ENCODE peak calls at places on chromosomes 13 and 19, in five cellular contexts. J is IMR-90, B is thyroid gland, Y is stomach, L is vagina. T is an unnamed sample. For H3K36me3, the result is how much of the 10 kb centered on the place peaks cover.

GRCh38 chr13:110338441-110339101 is 31.5 kb downstream of the COL4A2 start:
- DNase-seq in J (peak), Y (no peak), L (no peak), B (no peak), T (no peak)

GRCh38 chr13:34750078-34750703 is 191.9 kb upstream of the NBEA start:
- DNase-seq in B (peak), Y (no peak), J (no peak), L (no peak), T (no peak)

GRCh38 chr19:45455707-45456499 is 11.9 kb upstream of the FOSB start:
- DNase-seq in J (peak), Y (peak), B (peak), L (peak), T (peak)

GRCh38 chr19:57648336-57649003 is 15.5 kb downstream of the ZNF211 start:
- DNase-seq in Y (no peak), J (no peak), L (no peak), B (peak), T (no peak)

GRCh38 chr13:77330009-77330471 is 3.1 kb upstream of the MYCBP2 start:
- DNase-seq in B (no peak), J (no peak), L (no peak), Y (no peak), T (no peak)

GRCh38 chr13:112447761-112448603 is 71.8 kb downstream of the SPACA7 start:
- DNase-seq in Y (peak), J (no peak), L (peak), B (no peak), T (peak)

GRCh38 chr19:44796701-44797115 is 12.2 kb upstream of the BCAM start:
- DNase-seq in L (no peak), J (peak), B (no peak), Y (peak), T (no peak)

GRCh38 chr13:83532809-83533208 is 349.5 kb downstream of the SLITRK1 start:
- DNase-seq in J (no peak), B (no peak), Y (no peak), L (no peak), T (no peak)

GRCh38 chr19:33393286-33394005 is 19.9 kb downstream of the CEBPG start:
- DNase-seq in L (no peak), B (peak), J (no peak), Y (no peak), T (no peak)

GRCh38 chr19:41350735-41351338 is 2.9 kb downstream of the TGFB1 start:
- DNase-seq in J (peak), L (no peak), Y (no peak), B (no peak), T (no peak)

GRCh38 chr19:43809762-43810696 is 7.8 kb upstream of the LYPD5 start:
- DNase-seq in J (peak), Y (no peak), B (no peak), L (no peak), T (no peak)

GRCh38 chr13:51764184-51765141 is 39.5 kb downstream of the DHRS12 start:
- DNase-seq in B (peak), J (peak), Y (peak), L (peak), T (no peak)

GRCh38 chr13:47112205-47112896 is 215.5 kb upstream of the HTR2A start:
- DNase-seq in B (no peak), Y (no peak), L (no peak), J (no peak), T (no peak)

GRCh38 chr19:343451-343931 is 1.1 kb downstream of the MIER2 start:
- DNase-seq in L (no peak), B (peak), Y (no peak), J (no peak), T (no peak)

GRCh38 chr13:30738946-30739528 is 3.7 kb downstream of the ALOX5AP start:
- DNase-seq in B (no peak), L (no peak), Y (no peak), J (no peak), T (no peak)

GRCh38 chr13:79936368-79937136 is 404.4 kb downstream of the SPRY2 start:
- DNase-seq in Y (no peak), J (peak), B (no peak), L (no peak), T (no peak)

GRCh38 chr13:84543976-84544375 is 661.7 kb upstream of the SLITRK1 start:
- DNase-seq in L (no peak), B (no peak), J (no peak), Y (no peak), T (no peak)

GRCh38 chr13:52984881-52985363 is 43.7 kb upstream of the OLFM4 start:
- DNase-seq in Y (no peak), J (no peak), L (no peak), B (no peak), T (no peak)

GRCh38 chr13:44317752-44318550 is 55.7 kb upstream of the SERP2 start:
- DNase-seq in B (no peak), J (peak), L (no peak), Y (no peak), T (no peak)

GRCh38 chr13:111623170-111623569 is 302.7 kb downstream of the TEX29 start:
- DNase-seq in J (no peak), L (no peak), B (no peak), Y (no peak), T (no peak)

GRCh38 chr19:33226550-33227241 is 1.0 kb upstream of the SLC7A10 start:
- DNase-seq in Y (peak), B (peak), J (no peak), L (no peak), T (no peak)

GRCh38 chr13:110266983-110267382 is 40.0 kb downstream of the COL4A1 start:
- DNase-seq in L (peak), Y (no peak), J (no peak), B (no peak), T (no peak)

GRCh38 chr13:51342706-51343105 is 3.2 kb downstream of the SERPINE3 start:
- DNase-seq in L (no peak), J (peak), B (no peak), Y (no peak), T (no peak)

GRCh38 chr13:63184693-63185092 is 1769.0 kb upstream of the PCDH20 start:
- DNase-seq in J (peak), Y (no peak), B (no peak), L (no peak), T (no peak)

GRCh38 chr13:46866150-46866549 is 30.7 kb downstream of the HTR2A start:
- DNase-seq in Y (no peak), J (peak), B (peak), L (no peak), T (no peak)

GRCh38 chr19:482186-483041 is 13.9 kb upstream of the MADCAM1 start:
- DNase-seq in L (no peak), J (no peak), B (no peak), Y (no peak), T (peak)

GRCh38 chr19:47510516-47511127 is 4.2 kb downstream of the NAPA start:
- DNase-seq in L (no peak), J (no peak), B (no peak), Y (no peak), T (peak)
- TF ChIP-seq POLR2A in L (no peak), J (no peak), B (no peak), Y (no peak), T (no peak)

GRCh38 chr13:113876341-113877148 is 12.7 kb upstream of the GAS6 start:
- DNase-seq in Y (no peak), L (peak), B (no peak), J (no peak), T (no peak)

GRCh38 chr13:113879017-113879416 is 15.1 kb upstream of the GAS6 start:
- DNase-seq in L (peak), B (no peak), Y (no peak), J (no peak), T (no peak)

GRCh38 chr13:113875429-113875815 is 11.5 kb upstream of the GAS6 start:
- DNase-seq in J (no peak), B (no peak), L (no peak), Y (no peak), T (no peak)

GRCh38 chr13:113875829-113876228 is 12.0 kb upstream of the GAS6 start:
- DNase-seq in B (no peak), Y (no peak), L (peak), J (no peak), T (no peak)

DNA sequence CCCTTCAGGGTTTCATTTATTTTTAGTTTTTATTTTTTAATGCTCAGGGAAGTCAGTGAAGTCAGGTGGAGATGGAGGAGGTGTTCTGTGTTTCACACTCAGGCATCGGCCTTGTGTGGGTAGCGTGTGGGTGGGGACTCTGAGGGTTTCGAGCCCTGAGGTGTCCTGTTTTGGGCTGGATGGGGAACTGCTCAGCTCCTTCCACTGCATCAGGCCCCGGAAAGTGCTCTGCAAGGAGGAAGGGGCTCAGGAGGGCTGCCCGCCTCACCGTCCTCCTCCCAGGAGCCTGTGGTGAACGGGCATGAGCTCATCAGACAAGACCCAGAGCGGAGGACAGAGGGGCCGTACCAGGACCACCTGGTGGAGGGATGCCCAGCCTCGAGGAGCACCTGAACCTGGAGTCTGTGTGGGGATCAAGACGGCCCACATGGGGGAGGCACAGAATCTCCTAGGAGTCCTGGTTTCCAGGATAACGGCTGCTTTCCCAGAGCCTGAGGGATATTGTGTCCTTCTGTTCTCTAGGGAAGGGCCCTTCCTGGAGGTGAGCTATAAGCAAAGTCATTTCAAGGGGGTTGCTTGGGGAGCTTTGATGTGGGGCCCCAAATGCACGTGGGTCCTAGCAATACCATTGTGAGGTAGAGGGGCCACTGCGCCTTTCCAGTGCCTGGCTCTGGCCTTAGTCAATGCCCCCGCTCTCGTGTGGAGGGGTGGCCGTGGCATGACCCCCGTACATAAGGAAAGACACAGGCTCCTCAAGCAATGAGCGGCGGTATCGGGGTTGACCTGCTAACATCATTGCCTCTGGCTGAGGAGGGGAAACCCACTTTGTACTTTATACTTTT is 13.5 kb upstream of the GAS6 start:
- DNase-seq in B (no peak), L (peak), J (no peak), Y (no peak), T (no peak)
- H3K36me3 ChIP-seq in B (under half), L (under half), J (under half), Y (under half), T (under half)

GRCh38 chr19:4089946-4090345 is 23.2 kb upstream of the ZBTB7A start:
- DNase-seq in B (no peak), Y (no peak), J (no peak), L (no peak), T (no peak)

GRCh38 chr19:4088975-4089374 is 22.3 kb upstream of the ZBTB7A start:
- DNase-seq in B (no peak), L (no peak), Y (no peak), J (no peak), T (no peak)

GRCh38 chr19:4088065-4088679 is 21.5 kb upstream of the ZBTB7A start:
- DNase-seq in B (no peak), J (no peak), Y (no peak), L (no peak), T (no peak)

GRCh38 chr19:4089400-4089908 is 22.8 kb upstream of the ZBTB7A start:
- DNase-seq in Y (no peak), B (no peak), J (no peak), L (no peak), T (no peak)

DNA sequence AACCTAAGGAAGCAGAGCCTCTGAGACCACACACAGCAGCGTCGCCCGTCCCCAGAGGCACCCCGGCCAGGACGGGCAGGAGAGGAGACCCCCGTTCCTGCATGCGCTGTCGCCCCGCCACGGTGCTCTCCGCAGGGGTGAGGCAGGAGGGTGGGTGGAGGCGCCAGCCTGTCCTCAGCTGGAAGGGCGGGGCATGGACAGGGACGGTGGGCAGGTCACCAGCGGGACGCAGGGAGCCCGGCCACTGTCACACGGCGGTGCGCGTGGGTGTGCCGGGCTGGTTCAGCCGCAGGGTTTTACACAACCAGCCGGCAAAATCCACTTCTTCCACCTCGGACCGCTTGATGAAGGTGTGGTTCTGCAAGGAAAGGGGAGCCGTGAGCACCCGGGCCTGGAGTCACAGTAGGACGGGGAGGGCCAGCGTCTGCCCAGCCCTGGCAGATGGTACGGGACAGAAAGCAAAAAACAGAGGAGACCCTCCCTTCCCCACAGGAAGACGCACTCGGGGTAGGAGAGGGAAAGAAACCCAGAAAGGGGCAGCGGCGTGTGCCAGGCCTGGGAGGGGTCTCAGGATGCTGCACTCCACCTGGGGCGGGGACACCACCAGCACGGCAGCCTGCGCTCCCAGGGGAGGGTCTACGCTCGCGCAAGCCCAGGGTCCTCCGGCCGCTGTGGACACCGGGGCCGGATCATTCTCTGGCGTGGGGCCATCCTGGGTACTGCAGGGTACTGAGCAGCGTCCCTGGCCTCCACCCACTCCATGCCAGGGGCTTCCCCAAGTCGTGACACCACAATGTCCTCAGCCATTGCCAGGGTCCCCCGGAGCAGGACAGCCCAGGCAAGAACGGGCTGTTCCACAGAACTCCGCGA is 23.9 kb upstream of the ZBTB7A start:
- DNase-seq in J (no peak), B (no peak), Y (no peak), L (no peak), T (no peak)
- H3K4me3 ChIP-seq in J (no peak), B (no peak), Y (no peak), L (no peak), T (no peak)

DNA sequence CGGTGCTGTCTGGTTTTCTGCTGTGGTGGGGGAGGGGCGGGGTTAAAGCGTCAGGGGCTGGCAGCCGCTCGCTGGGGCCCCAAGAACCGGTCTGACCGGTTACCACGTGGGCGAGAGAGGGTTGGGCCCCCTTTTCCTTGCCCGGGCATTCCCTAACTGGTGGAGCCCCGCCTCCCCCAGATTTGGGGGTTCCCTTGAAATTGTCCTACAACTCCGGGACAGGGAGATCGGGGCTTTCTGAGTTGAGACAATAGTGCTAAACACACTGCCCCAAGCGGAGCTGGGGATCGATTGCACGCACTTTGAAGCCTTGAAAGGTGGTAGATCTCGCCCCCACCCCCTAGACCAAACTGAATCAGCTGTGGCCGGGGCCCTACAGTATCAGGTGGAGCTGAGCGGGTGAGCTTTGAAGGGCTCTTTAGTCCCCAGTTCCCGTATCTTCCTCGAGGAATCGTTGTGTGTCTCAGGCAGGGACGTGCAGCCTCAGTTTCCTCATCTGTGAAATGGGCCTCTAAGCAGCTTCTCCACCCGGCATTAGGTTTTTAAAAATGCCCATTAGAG is 4.8 kb downstream of the IER2 start:
- DNase-seq in L (peak), B (peak), J (peak), Y (peak), T (peak)
- TF ChIP-seq POLR2A in L (no peak), B (no peak), J (no peak), Y (no peak), T (peak)

DNA sequence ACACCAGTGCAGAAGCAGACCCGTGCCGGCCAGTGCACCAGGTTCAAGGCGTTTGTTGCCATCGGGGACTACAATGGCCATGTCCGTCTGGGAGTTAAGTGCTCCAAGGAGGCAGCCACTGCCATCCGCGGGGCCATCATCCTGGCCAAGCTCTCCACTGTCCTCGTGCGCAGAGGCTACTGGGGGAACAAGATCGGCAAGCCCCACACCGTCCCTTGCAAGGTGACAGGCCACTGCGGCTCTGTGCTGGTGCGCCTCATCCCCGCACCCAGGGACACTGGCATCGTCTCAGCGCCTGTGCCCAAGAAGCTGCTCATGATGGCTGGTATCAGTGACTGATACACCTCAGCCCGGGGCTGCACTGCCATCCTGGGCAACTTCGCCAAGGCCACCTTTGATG is 10.1 kb downstream of the ZNF44 start:
- DNase-seq in B (no peak), J (no peak), Y (no peak), L (no peak), T (peak)
- H3K36me3 ChIP-seq in B (under half), J (under half), Y (under half), L (under half), T (under half)

GRCh38 chr13:86918682-86919081 is 752.5 kb upstream of the SLITRK5 start:
- DNase-seq in J (no peak), B (no peak), Y (no peak), L (no peak), T (no peak)

GRCh38 chr13:86909318-86909717 is 761.9 kb upstream of the SLITRK5 start:
- DNase-seq in Y (no peak), L (no peak), B (no peak), J (no peak), T (no peak)

DNA sequence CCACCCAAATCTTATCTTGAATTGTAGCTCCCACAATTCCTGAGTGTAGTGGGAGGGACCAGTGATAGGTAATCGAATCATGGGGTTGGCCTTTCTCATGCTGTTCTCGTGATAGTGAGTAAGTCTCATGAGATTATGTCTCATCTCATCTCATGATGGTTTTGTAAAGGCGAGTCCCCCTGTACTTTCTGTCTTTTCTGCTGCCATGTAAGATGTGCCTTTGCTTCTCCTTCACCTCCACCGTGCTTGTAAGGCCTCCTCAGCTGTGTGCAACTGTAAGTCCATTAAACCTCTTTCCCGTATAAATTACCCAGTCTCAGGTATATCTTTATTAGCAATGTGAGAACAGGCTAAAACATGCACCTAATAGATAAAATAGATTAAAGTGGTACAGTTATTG is 756.4 kb upstream of the SLITRK5 start:
- DNase-seq in L (no peak), B (no peak), Y (no peak), J (no peak), T (no peak)
- H3K4me3 ChIP-seq in L (no peak), B (no peak), Y (no peak), J (no peak), T (no peak)

GRCh38 chr13:41059896-41060722 is 1.2 kb upstream of the WBP4 start:
- DNase-seq in B (peak), L (peak), Y (peak), J (peak), T (peak)
- TF ChIP-seq POLR2A in B (no peak), L (no peak), Y (no peak), J (peak), T (peak)

GRCh38 chr19:35722897-35723296 is 5.1 kb downstream of the KMT2B start:
- DNase-seq in J (no peak), L (no peak), Y (no peak), B (no peak), T (peak)

GRCh38 chr19:35723671-35724070 is 5.9 kb downstream of the KMT2B start:
- DNase-seq in J (no peak), L (no peak), B (no peak), Y (no peak), T (no peak)

GRCh38 chr19:35724560-35724959 is 6.8 kb downstream of the KMT2B start:
- DNase-seq in B (no peak), L (no peak), Y (no peak), J (no peak), T (no peak)

GRCh38 chr19:35727053-35727955 is 9.5 kb downstream of the KMT2B start:
- DNase-seq in Y (no peak), J (no peak), B (no peak), L (no peak), T (no peak)

DNA sequence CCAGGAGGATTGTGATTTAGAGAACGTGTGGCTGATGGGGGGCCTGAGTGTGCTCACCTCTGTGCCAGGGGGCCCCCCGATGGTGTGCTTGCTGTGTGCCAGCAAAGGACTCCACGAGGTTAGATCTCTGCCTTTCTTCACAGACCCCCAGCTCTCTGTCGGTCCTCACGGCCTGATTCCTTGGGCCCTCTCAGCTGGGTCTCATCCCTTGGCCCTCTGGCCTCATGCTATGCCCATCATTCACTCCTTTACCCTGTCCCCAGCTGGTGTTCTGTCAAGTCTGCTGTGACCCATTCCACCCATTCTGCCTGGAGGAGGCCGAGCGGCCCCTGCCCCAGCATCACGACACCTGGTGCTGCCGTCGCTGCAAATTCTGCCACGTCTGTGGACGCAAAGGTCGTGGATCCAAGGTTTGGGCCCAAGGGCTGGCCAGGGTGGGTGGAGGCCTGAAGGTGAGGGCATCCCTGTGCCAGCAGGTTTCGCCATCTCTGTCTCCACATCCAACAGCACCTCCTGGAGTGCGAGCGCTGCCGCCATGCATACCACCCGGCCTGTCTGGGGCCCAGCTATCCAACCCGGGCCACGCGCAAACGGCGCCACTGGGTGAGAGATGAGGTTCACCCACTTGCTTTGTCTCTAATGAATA is 7.5 kb downstream of the KMT2B start:
- DNase-seq in B (no peak), L (no peak), J (no peak), Y (no peak), T (no peak)
- H3K36me3 ChIP-seq in B (half or more), L (half or more), J (half or more), Y (half or more), T (under half)